ENCODE peak calls at places on chromosome 5, in eight cellular contexts. One of them, this sample, is unnamed.

GRCh38 chr5:63125862-63126261 is 547.2 kb downstream of the LRRC70 start:
- DNase-seq in GM03348: peak
- DNase-seq in substantia nigra: no peak
- DNase-seq in GDM1: no peak
- DNase-seq in mammary epithelial cell: peak
- DNase-seq in COR-L47: no peak
- DNase-seq in activated CD8-positive, alpha-beta memory T cell treated with anti-CD3 and anti-CD28 coated beads for 1 hour: no peak
- DNase-seq in OCI-LY7: peak
- DNase-seq in this sample: no peak

GRCh38 chr5:81849769-81850367 is 99.0 kb upstream of the SSBP2 start:
- DNase-seq in GM03348: no peak
- DNase-seq in substantia nigra: no peak
- DNase-seq in GDM1: no peak
- DNase-seq in mammary epithelial cell: no peak
- DNase-seq in COR-L47: no peak
- DNase-seq in activated CD8-positive, alpha-beta memory T cell treated with anti-CD3 and anti-CD28 coated beads for 1 hour: no peak
- DNase-seq in OCI-LY7: no peak
- DNase-seq in this sample: no peak

GRCh38 chr5:1167728-1168709 is 33.4 kb upstream of the SLC6A19 start:
- DNase-seq in GM03348: peak
- DNase-seq in substantia nigra: peak
- DNase-seq in GDM1: no peak
- DNase-seq in mammary epithelial cell: peak
- DNase-seq in COR-L47: peak
- DNase-seq in activated CD8-positive, alpha-beta memory T cell treated with anti-CD3 and anti-CD28 coated beads for 1 hour: peak
- DNase-seq in OCI-LY7: peak
- DNase-seq in this sample: peak

GRCh38 chr5:100518377-100518776 is 16.8 kb upstream of the FAM174A start:
- DNase-seq in GM03348: no peak
- DNase-seq in substantia nigra: no peak
- DNase-seq in GDM1: no peak
- DNase-seq in mammary epithelial cell: no peak
- DNase-seq in COR-L47: no peak
- DNase-seq in activated CD8-positive, alpha-beta memory T cell treated with anti-CD3 and anti-CD28 coated beads for 1 hour: no peak
- DNase-seq in OCI-LY7: no peak
- DNase-seq in this sample: no peak

GRCh38 chr5:11851402-11851801 is 52.8 kb downstream of the CTNND2 start:
- DNase-seq in GM03348: no peak
- DNase-seq in substantia nigra: no peak
- DNase-seq in GDM1: no peak
- DNase-seq in mammary epithelial cell: no peak
- DNase-seq in COR-L47: no peak
- DNase-seq in activated CD8-positive, alpha-beta memory T cell treated with anti-CD3 and anti-CD28 coated beads for 1 hour: no peak
- DNase-seq in OCI-LY7: no peak
- DNase-seq in this sample: no peak

GRCh38 chr5:139635606-139636206 is 12.4 kb upstream of the CXXC5 start:
- DNase-seq in GM03348: peak
- DNase-seq in substantia nigra: peak
- DNase-seq in GDM1: peak
- DNase-seq in mammary epithelial cell: peak
- DNase-seq in COR-L47: peak
- DNase-seq in activated CD8-positive, alpha-beta memory T cell treated with anti-CD3 and anti-CD28 coated beads for 1 hour: no peak
- DNase-seq in OCI-LY7: peak
- DNase-seq in this sample: peak

GRCh38 chr5:147442134-147442726 is 67.6 kb downstream of the DPYSL3 start:
- DNase-seq in GM03348: no peak
- DNase-seq in substantia nigra: no peak
- DNase-seq in GDM1: no peak
- DNase-seq in mammary epithelial cell: no peak
- DNase-seq in COR-L47: no peak
- DNase-seq in activated CD8-positive, alpha-beta memory T cell treated with anti-CD3 and anti-CD28 coated beads for 1 hour: no peak
- DNase-seq in OCI-LY7: no peak
- DNase-seq in this sample: no peak

GRCh38 chr5:15992918-15993317 is 186.7 kb downstream of the MARCHF11 start:
- DNase-seq in GM03348: peak
- DNase-seq in substantia nigra: no peak
- DNase-seq in GDM1: no peak
- DNase-seq in mammary epithelial cell: peak
- DNase-seq in COR-L47: no peak
- DNase-seq in activated CD8-positive, alpha-beta memory T cell treated with anti-CD3 and anti-CD28 coated beads for 1 hour: no peak
- DNase-seq in OCI-LY7: no peak
- DNase-seq in this sample: peak

GRCh38 chr5:179217356-179217755 is 127.9 kb downstream of the ADAMTS2 start:
- DNase-seq in GM03348: no peak
- DNase-seq in substantia nigra: no peak
- DNase-seq in GDM1: no peak
- DNase-seq in mammary epithelial cell: no peak
- DNase-seq in COR-L47: no peak
- DNase-seq in activated CD8-positive, alpha-beta memory T cell treated with anti-CD3 and anti-CD28 coated beads for 1 hour: no peak
- DNase-seq in OCI-LY7: no peak
- DNase-seq in this sample: peak

GRCh38 chr5:155594270-155594669 is 580.7 kb downstream of the KIF4B start:
- DNase-seq in GM03348: no peak
- DNase-seq in substantia nigra: no peak
- DNase-seq in GDM1: no peak
- DNase-seq in mammary epithelial cell: no peak
- DNase-seq in COR-L47: no peak
- DNase-seq in activated CD8-positive, alpha-beta memory T cell treated with anti-CD3 and anti-CD28 coated beads for 1 hour: no peak
- DNase-seq in OCI-LY7: no peak
- DNase-seq in this sample: no peak

GRCh38 chr5:59587489-59588337 is 305.8 kb downstream of the PDE4D start:
- DNase-seq in GM03348: peak
- DNase-seq in substantia nigra: peak
- DNase-seq in GDM1: peak
- DNase-seq in mammary epithelial cell: no peak
- DNase-seq in COR-L47: peak
- DNase-seq in activated CD8-positive, alpha-beta memory T cell treated with anti-CD3 and anti-CD28 coated beads for 1 hour: no peak
- DNase-seq in OCI-LY7: no peak
- DNase-seq in this sample: peak

GRCh38 chr5:77852514-77853352 is 76.6 kb upstream of the TBCA start:
- DNase-seq in GM03348: peak
- DNase-seq in substantia nigra: peak
- DNase-seq in GDM1: no peak
- DNase-seq in mammary epithelial cell: peak
- DNase-seq in COR-L47: no peak
- DNase-seq in activated CD8-positive, alpha-beta memory T cell treated with anti-CD3 and anti-CD28 coated beads for 1 hour: peak
- DNase-seq in OCI-LY7: no peak
- DNase-seq in this sample: no peak

GRCh38 chr5:97242351-97242750 is 59.3 kb upstream of the RIOK2 start:
- DNase-seq in GM03348: no peak
- DNase-seq in substantia nigra: no peak
- DNase-seq in GDM1: no peak
- DNase-seq in mammary epithelial cell: no peak
- DNase-seq in COR-L47: no peak
- DNase-seq in activated CD8-positive, alpha-beta memory T cell treated with anti-CD3 and anti-CD28 coated beads for 1 hour: no peak
- DNase-seq in OCI-LY7: no peak
- DNase-seq in this sample: no peak

GRCh38 chr5:171102877-171103610 is 206.0 kb upstream of the TLX3 start:
- DNase-seq in GM03348: no peak
- DNase-seq in substantia nigra: no peak
- DNase-seq in GDM1: no peak
- DNase-seq in mammary epithelial cell: no peak
- DNase-seq in COR-L47: no peak
- DNase-seq in activated CD8-positive, alpha-beta memory T cell treated with anti-CD3 and anti-CD28 coated beads for 1 hour: no peak
- DNase-seq in OCI-LY7: no peak
- DNase-seq in this sample: no peak

GRCh38 chr5:122062205-122062604 is 15.9 kb downstream of the LOX start:
- DNase-seq in GM03348: no peak
- DNase-seq in substantia nigra: no peak
- DNase-seq in GDM1: no peak
- DNase-seq in mammary epithelial cell: peak
- DNase-seq in COR-L47: no peak
- DNase-seq in activated CD8-positive, alpha-beta memory T cell treated with anti-CD3 and anti-CD28 coated beads for 1 hour: no peak
- DNase-seq in OCI-LY7: no peak
- DNase-seq in this sample: no peak

GRCh38 chr5:90641528-90641927 is 82.9 kb downstream of the ADGRV1 start:
- DNase-seq in GM03348: no peak
- DNase-seq in substantia nigra: no peak
- DNase-seq in GDM1: no peak
- DNase-seq in mammary epithelial cell: no peak
- DNase-seq in COR-L47: no peak
- DNase-seq in activated CD8-positive, alpha-beta memory T cell treated with anti-CD3 and anti-CD28 coated beads for 1 hour: no peak
- DNase-seq in OCI-LY7: no peak
- DNase-seq in this sample: no peak

GRCh38 chr5:65440456-65440855 is 41.3 kb downstream of the ADAMTS6 start:
- DNase-seq in GM03348: no peak
- DNase-seq in substantia nigra: no peak
- DNase-seq in GDM1: no peak
- DNase-seq in mammary epithelial cell: no peak
- DNase-seq in COR-L47: no peak
- DNase-seq in activated CD8-positive, alpha-beta memory T cell treated with anti-CD3 and anti-CD28 coated beads for 1 hour: no peak
- DNase-seq in OCI-LY7: no peak
- DNase-seq in this sample: no peak

GRCh38 chr5:98750693-98751092 is 22.8 kb upstream of the RGMB start:
- DNase-seq in GM03348: no peak
- DNase-seq in substantia nigra: no peak
- DNase-seq in GDM1: no peak
- DNase-seq in mammary epithelial cell: peak
- DNase-seq in COR-L47: no peak
- DNase-seq in activated CD8-positive, alpha-beta memory T cell treated with anti-CD3 and anti-CD28 coated beads for 1 hour: no peak
- DNase-seq in OCI-LY7: peak
- DNase-seq in this sample: no peak

GRCh38 chr5:1204693-1205242 is 3.4 kb downstream of the SLC6A19 start:
- DNase-seq in GM03348: peak
- DNase-seq in substantia nigra: no peak
- DNase-seq in GDM1: no peak
- DNase-seq in mammary epithelial cell: no peak
- DNase-seq in COR-L47: peak
- DNase-seq in activated CD8-positive, alpha-beta memory T cell treated with anti-CD3 and anti-CD28 coated beads for 1 hour: no peak
- DNase-seq in OCI-LY7: peak
- DNase-seq in this sample: no peak

GRCh38 chr5:167888395-167888794 is 403.1 kb upstream of the WWC1 start:
- DNase-seq in GM03348: no peak
- DNase-seq in substantia nigra: no peak
- DNase-seq in GDM1: no peak
- DNase-seq in mammary epithelial cell: no peak
- DNase-seq in COR-L47: no peak
- DNase-seq in activated CD8-positive, alpha-beta memory T cell treated with anti-CD3 and anti-CD28 coated beads for 1 hour: no peak
- DNase-seq in OCI-LY7: no peak
- DNase-seq in this sample: no peak

GRCh38 chr5:91419571-91420537 is 36.7 kb upstream of the ARRDC3 start:
- DNase-seq in GM03348: peak
- DNase-seq in substantia nigra: peak
- DNase-seq in GDM1: peak
- DNase-seq in mammary epithelial cell: peak
- DNase-seq in COR-L47: peak
- DNase-seq in activated CD8-positive, alpha-beta memory T cell treated with anti-CD3 and anti-CD28 coated beads for 1 hour: peak
- DNase-seq in OCI-LY7: peak
- DNase-seq in this sample: no peak

GRCh38 chr5:20514145-20514544 is 526.1 kb upstream of the CDH18 start:
- DNase-seq in GM03348: no peak
- DNase-seq in substantia nigra: no peak
- DNase-seq in GDM1: no peak
- DNase-seq in mammary epithelial cell: no peak
- DNase-seq in COR-L47: no peak
- DNase-seq in activated CD8-positive, alpha-beta memory T cell treated with anti-CD3 and anti-CD28 coated beads for 1 hour: no peak
- DNase-seq in OCI-LY7: no peak
- DNase-seq in this sample: no peak

GRCh38 chr5:103021310-103021709 is 98.6 kb downstream of the GIN1 start:
- DNase-seq in GM03348: no peak
- DNase-seq in substantia nigra: no peak
- DNase-seq in GDM1: no peak
- DNase-seq in mammary epithelial cell: peak
- DNase-seq in COR-L47: no peak
- DNase-seq in activated CD8-positive, alpha-beta memory T cell treated with anti-CD3 and anti-CD28 coated beads for 1 hour: no peak
- DNase-seq in OCI-LY7: no peak
- DNase-seq in this sample: no peak

GRCh38 chr5:105639068-105639467 is 2031.7 kb downstream of the EFNA5 start:
- DNase-seq in GM03348: no peak
- DNase-seq in substantia nigra: no peak
- DNase-seq in GDM1: no peak
- DNase-seq in mammary epithelial cell: no peak
- DNase-seq in COR-L47: no peak
- DNase-seq in activated CD8-positive, alpha-beta memory T cell treated with anti-CD3 and anti-CD28 coated beads for 1 hour: no peak
- DNase-seq in OCI-LY7: no peak
- DNase-seq in this sample: no peak

GRCh38 chr5:54988218-54988617 is 2.8 kb upstream of the ESM1 start:
- DNase-seq in GM03348: no peak
- DNase-seq in substantia nigra: no peak
- DNase-seq in GDM1: no peak
- DNase-seq in mammary epithelial cell: no peak
- DNase-seq in COR-L47: no peak
- DNase-seq in activated CD8-positive, alpha-beta memory T cell treated with anti-CD3 and anti-CD28 coated beads for 1 hour: no peak
- DNase-seq in OCI-LY7: no peak
- DNase-seq in this sample: no peak

GRCh38 chr5:176619203-176619568 is 9.2 kb upstream of the GPRIN1 start:
- DNase-seq in GM03348: peak
- DNase-seq in substantia nigra: peak
- DNase-seq in GDM1: peak
- DNase-seq in mammary epithelial cell: peak
- DNase-seq in COR-L47: no peak
- DNase-seq in activated CD8-positive, alpha-beta memory T cell treated with anti-CD3 and anti-CD28 coated beads for 1 hour: peak
- DNase-seq in OCI-LY7: peak
- DNase-seq in this sample: no peak

GRCh38 chr5:177996660-177997318 is 747 bp upstream of the PROP1 start:
- DNase-seq in GM03348: peak
- DNase-seq in substantia nigra: no peak
- DNase-seq in GDM1: no peak
- DNase-seq in mammary epithelial cell: no peak
- DNase-seq in COR-L47: no peak
- DNase-seq in activated CD8-positive, alpha-beta memory T cell treated with anti-CD3 and anti-CD28 coated beads for 1 hour: no peak
- DNase-seq in OCI-LY7: no peak
- DNase-seq in this sample: no peak

This sample was measured in smooth muscle cell of the brain vasculature.